ENCODE peak calls at places on chromosomes 1 and 21, in seven cellular contexts. D, V, E, S, B, O and L are unnamed samples.

GRCh38 chr1:153432874-153433681 is 16.8 kb downstream of the S100A7A start:
- DNase-seq in D (no peak), V (no peak), E (no peak), S (no peak), B (no peak), O (no peak), L (no peak)

GRCh38 chr1:78070758-78071157 is 25.0 kb downstream of the GIPC2 start:
- DNase-seq in D (no peak), V (no peak), E (no peak), S (no peak), B (peak), O (peak), L (no peak)

GRCh38 chr1:99704356-99704816 is 58.5 kb downstream of the PALMD start:
- DNase-seq in D (peak), V (peak), E (no peak), S (no peak), B (no peak), O (no peak), L (no peak)

GRCh38 chr21:45131537-45131999 is 57.2 kb downstream of the ADARB1 start:
- DNase-seq in D (no peak), V (no peak), E (no peak), S (no peak), B (no peak), O (no peak), L (no peak)

GRCh38 chr1:56397409-56397808 is 182.0 kb downstream of the PLPP3 start:
- DNase-seq in D (peak), V (no peak), E (no peak), S (no peak), B (no peak), O (no peak), L (no peak)

GRCh38 chr21:19029816-19030215 is 626.2 kb upstream of the TMPRSS15 start:
- DNase-seq in D (no peak), V (no peak), E (no peak), S (no peak), B (no peak), O (no peak), L (no peak)

GRCh38 chr1:241591736-241592135 is 48.4 kb downstream of the CHML start:
- DNase-seq in D (no peak), V (no peak), E (no peak), S (no peak), B (no peak), O (no peak), L (no peak)

GRCh38 chr1:6262570-6263420 is 1.9 kb upstream of the GPR153 start:
- DNase-seq in D (no peak), V (no peak), E (no peak), S (no peak), B (no peak), O (no peak), L (no peak)

GRCh38 chr1:186055846-186056245 is 319.2 kb downstream of the TPR start:
- DNase-seq in D (no peak), V (no peak), E (no peak), S (no peak), B (no peak), O (no peak), L (no peak)

GRCh38 chr1:154157520-154158306 is 2.8 kb upstream of the NUP210L start:
- DNase-seq in D (no peak), V (no peak), E (peak), S (no peak), B (no peak), O (peak), L (no peak)

GRCh38 chr1:2548068-2548589 is 8.0 kb upstream of the TNFRSF14 start:
- DNase-seq in D (peak), V (peak), E (peak), S (peak), B (peak), O (peak), L (peak)

GRCh38 chr1:84928979-84929378 is 36.0 kb upstream of the LPAR3 start:
- DNase-seq in D (no peak), V (no peak), E (no peak), S (no peak), B (no peak), O (no peak), L (no peak)

GRCh38 chr1:175132456-175132855 is 60.1 kb downstream of the KIAA0040 start:
- DNase-seq in D (no peak), V (no peak), E (no peak), S (no peak), B (no peak), O (no peak), L (no peak)

GRCh38 chr1:18957532-18958295 is 1.2 kb upstream of the IFFO2 start:
- DNase-seq in D (no peak), V (no peak), E (no peak), S (no peak), B (no peak), O (no peak), L (no peak)

GRCh38 chr21:25323356-25323949 is 283.8 kb downstream of the MRPL39 start:
- DNase-seq in D (peak), V (no peak), E (no peak), S (no peak), B (no peak), O (no peak), L (no peak)

GRCh38 chr1:8427493-8427892 is 109.6 kb downstream of the SLC45A1 start:
- DNase-seq in D (no peak), V (no peak), E (no peak), S (no peak), B (no peak), O (peak), L (no peak)

GRCh38 chr1:2941907-2942306 is 79.4 kb upstream of the ACTRT2 start:
- DNase-seq in D (no peak), V (no peak), E (no peak), S (no peak), B (no peak), O (no peak), L (no peak)

GRCh38 chr1:31705080-31705866 is 1.5 kb upstream of the COL16A1 start:
- DNase-seq in D (peak), V (no peak), E (peak), S (peak), B (no peak), O (peak), L (peak)

GRCh38 chr1:12143631-12144155 is 23.1 kb upstream of the TNFRSF1B start:
- DNase-seq in D (no peak), V (no peak), E (no peak), S (peak), B (peak), O (peak), L (peak)